ENCODE peak calls at places on chromosomes 13 and 19, in four cellular contexts. S, A, H and D are unnamed samples. For H3K4me1, the result is how much of the 10 kb centered on the place peaks cover.

GRCh38 chr13:73708393-73708985 is 425.7 kb downstream of the KLF12 start:
- DNase-seq in A (peak), H (peak), S (peak), D (peak)

GRCh38 chr13:38582133-38582532 is 104.7 kb upstream of the FREM2 start:
- DNase-seq in H (peak), S (no peak), A (no peak), D (no peak)

GRCh38 chr19:12772323-12772722 is 3.0 kb downstream of the HOOK2 start:
- DNase-seq in A (no peak), S (no peak), H (no peak), D (no peak)

GRCh38 chr19:54376610-54377009 is 11.9 kb upstream of the LAIR1 start:
- DNase-seq in S (no peak), A (no peak), H (no peak), D (no peak)

GRCh38 chr13:58946274-58946673 is 1217.5 kb downstream of the DIAPH3 start:
- DNase-seq in H (no peak), S (no peak), A (no peak), D (no peak)

GRCh38 chr13:54183728-54184127 is 1155.1 kb downstream of the OLFM4 start:
- DNase-seq in H (no peak), S (no peak), A (no peak), D (no peak)

GRCh38 chr13:66795636-66796035 is 434.5 kb downstream of the PCDH9 start:
- DNase-seq in S (no peak), A (no peak), H (no peak), D (no peak)

GRCh38 chr19:16853066-16853465 is 23.9 kb downstream of the SIN3B start:
- DNase-seq in H (no peak), A (no peak), S (no peak), D (no peak)

GRCh38 chr19:2949939-2950285 is 5.1 kb upstream of the ZNF77 start:
- DNase-seq in H (no peak), S (no peak), A (peak), D (no peak)

GRCh38 chr13:41568143-41568989 is 111.0 kb downstream of the RGCC start:
- DNase-seq in S (no peak), A (no peak), H (no peak), D (no peak)

GRCh38 chr13:64912141-64912540 is 2318.0 kb downstream of the PCDH9 start:
- DNase-seq in S (no peak), H (no peak), A (no peak), D (no peak)

GRCh38 chr19:45455707-45456499 is 11.9 kb upstream of the FOSB start:
- DNase-seq in A (peak), S (peak), H (peak), D (peak)

GRCh38 chr13:80312967-80313366 is 28.0 kb downstream of the SPRY2 start:
- DNase-seq in S (no peak), A (no peak), H (no peak), D (no peak)

GRCh38 chr19:31054430-31054829 is 294.8 kb downstream of the TSHZ3 start:
- DNase-seq in S (no peak), H (peak), A (peak), D (peak)

GRCh38 chr19:47436712-47437401 is 17.5 kb upstream of the MEIS3 start:
- DNase-seq in A (peak), S (peak), H (peak), D (peak)

GRCh38 chr19:3136684-3137055 is 837 bp downstream of the GNA15 start:
- DNase-seq in S (no peak), H (peak), A (no peak), D (no peak)

GRCh38 chr19:34692541-34692940 is 15.1 kb downstream of the ZNF302 start:
- DNase-seq in H (no peak), S (no peak), A (no peak), D (no peak)

GRCh38 chr19:12664406-12665280 is 1.9 kb downstream of the MAN2B1 start:
- DNase-seq in H (no peak), A (no peak), S (no peak), D (no peak)

GRCh38 chr19:33306191-33306590 is 3.9 kb upstream of the CEBPA start:
- DNase-seq in H (no peak), A (no peak), S (no peak), D (no peak)

GRCh38 chr13:41837668-41838067 is 123.2 kb downstream of the VWA8 start:
- DNase-seq in H (no peak), S (no peak), A (no peak), D (no peak)

GRCh38 chr13:59531571-59532091 is 632.1 kb downstream of the DIAPH3 start:
- DNase-seq in A (peak), H (peak), S (no peak), D (peak)

GRCh38 chr13:38685974-38686571 is 804 bp upstream of the FREM2 start:
- DNase-seq in A (no peak), S (no peak), H (no peak), D (peak)

GRCh38 chr13:79508224-79508961 is 27.4 kb downstream of the NDFIP2 start:
- DNase-seq in H (no peak), S (no peak), A (no peak), D (no peak)

GRCh38 chr13:99760456-99760855 is 211.1 kb downstream of the ZIC5 start:
- DNase-seq in A (no peak), S (no peak), H (no peak), D (no peak)

GRCh38 chr19:21532904-21533303 is 27.5 kb downstream of the ZNF429 start:
- DNase-seq in S (no peak), A (no peak), H (no peak), D (no peak)

GRCh38 chr19:17725422-17726078 is 6.3 kb downstream of the MAP1S start:
- DNase-seq in A (no peak), S (no peak), H (no peak), D (no peak)

GRCh38 chr19:19599190-19599535 is 19.3 kb downstream of the PBX4 start:
- DNase-seq in H (no peak), A (no peak), S (no peak), D (no peak)

GRCh38 chr13:45949161-45949560 is 97.6 kb upstream of the SIAH3 start:
- DNase-seq in H (no peak), A (no peak), S (no peak), D (no peak)

GRCh38 chr13:80224468-80224867 is 116.5 kb downstream of the SPRY2 start:
- DNase-seq in S (no peak), A (no peak), H (no peak), D (no peak)

GRCh38 chr13:20525144-20525600 is 485 bp downstream of the CRYL1 start:
- DNase-seq in S (peak), A (peak), H (peak), D (peak)

GRCh38 chr13:100301418-100301817 is 212.5 kb downstream of the PCCA start:
- DNase-seq in S (no peak), A (no peak), H (no peak), D (peak)

GRCh38 chr19:50647879-50648615 is 1.2 kb upstream of the C19orf81 start:
- DNase-seq in A (no peak), H (no peak), S (no peak), D (no peak)

GRCh38 chr13:59776924-59777690 is 386.6 kb downstream of the DIAPH3 start:
- DNase-seq in A (no peak), H (no peak), S (no peak), D (no peak)

GRCh38 chr19:18457478-18458331 is 19.8 kb upstream of the ISYNA1 start:
- DNase-seq in S (no peak), A (no peak), H (no peak), D (no peak)

GRCh38 chr13:76711515-76712182 is 174.6 kb downstream of the KCTD12 start:
- DNase-seq in H (no peak), S (no peak), A (no peak), D (no peak)

GRCh38 chr13:103878891-103879605 is 812.8 kb upstream of the SLC10A2 start:
- DNase-seq in A (no peak), S (no peak), H (no peak), D (no peak)

GRCh38 chr19:6589711-6590457 is 1.1 kb downstream of the CD70 start:
- DNase-seq in H (no peak), A (no peak), S (no peak), D (no peak)
- H3K4me3 ChIP-seq in H (no peak), A (peak), S (peak), D (no peak)

GRCh38 chr19:1156305-1156801 is 17.7 kb downstream of the SBNO2 start:
- DNase-seq in H (no peak), A (no peak), S (no peak), D (no peak)

GRCh38 chr19:1157931-1158884 is 15.9 kb downstream of the SBNO2 start:
- DNase-seq in H (no peak), S (no peak), A (no peak), D (no peak)

GRCh38 chr19:1155352-1156304 is 18.4 kb downstream of the SBNO2 start:
- DNase-seq in S (no peak), H (no peak), A (no peak), D (no peak)

GRCh38 chr19:1158885-1159448 is 15.1 kb downstream of the SBNO2 start:
- DNase-seq in A (no peak), S (no peak), H (no peak), D (no peak)

GRCh38 chr19:1156830-1157615 is 17.0 kb downstream of the SBNO2 start:
- DNase-seq in S (no peak), H (no peak), A (no peak), D (no peak)
- H3K4me1 ChIP-seq in S (under half), H (under half), A (half or more), D (under half)

GRCh38 chr19:15374105-15374651 is 5.4 kb downstream of the AKAP8 start:
- DNase-seq in H (no peak), S (no peak), A (no peak), D (no peak)

GRCh38 chr19:15373644-15374043 is 5.9 kb downstream of the AKAP8 start:
- DNase-seq in A (no peak), S (no peak), H (no peak), D (no peak)

GRCh38 chr19:15372891-15373301 is 6.7 kb downstream of the AKAP8 start:
- DNase-seq in A (no peak), H (no peak), S (no peak), D (no peak)

GRCh38 chr19:15372470-15372869 is 7.1 kb downstream of the AKAP8 start:
- DNase-seq in A (no peak), S (no peak), H (no peak), D (no peak)

DNA sequence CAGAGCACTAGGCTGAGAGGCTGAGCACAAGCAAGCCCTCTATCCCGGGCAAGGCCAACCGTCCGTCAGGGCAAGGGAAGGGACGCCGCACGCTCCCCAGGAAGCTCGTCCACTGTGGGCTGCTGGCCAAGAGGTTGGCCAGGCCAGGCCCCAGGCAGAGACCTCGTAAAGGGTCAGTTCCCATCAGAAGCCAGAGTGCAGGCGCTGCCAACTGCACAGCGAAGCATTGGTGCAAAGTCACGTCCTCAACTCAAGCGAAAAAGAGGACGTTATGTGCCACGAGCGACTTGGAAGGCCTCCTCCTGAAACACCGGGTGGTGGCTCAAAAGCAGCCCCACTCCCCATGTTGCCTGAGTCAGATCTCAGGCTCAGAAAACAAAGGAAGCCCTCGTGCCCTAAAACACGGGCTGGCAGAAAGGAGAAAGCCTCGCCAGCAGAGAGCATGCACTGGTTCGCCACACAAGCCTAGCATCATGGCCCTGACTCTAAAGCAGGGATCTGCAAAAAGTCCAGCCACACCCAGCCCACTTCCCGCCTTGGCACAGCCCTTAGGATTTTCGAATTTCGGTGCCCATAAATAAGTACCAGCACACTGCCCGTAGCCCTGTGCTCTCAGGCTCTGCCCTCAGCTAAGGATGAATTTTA is 4.7 kb downstream of the AKAP8 start:
- DNase-seq in H (no peak), A (no peak), S (no peak), D (peak)
- H3K4me3 ChIP-seq in H (no peak), A (no peak), S (no peak), D (no peak)

DNA sequence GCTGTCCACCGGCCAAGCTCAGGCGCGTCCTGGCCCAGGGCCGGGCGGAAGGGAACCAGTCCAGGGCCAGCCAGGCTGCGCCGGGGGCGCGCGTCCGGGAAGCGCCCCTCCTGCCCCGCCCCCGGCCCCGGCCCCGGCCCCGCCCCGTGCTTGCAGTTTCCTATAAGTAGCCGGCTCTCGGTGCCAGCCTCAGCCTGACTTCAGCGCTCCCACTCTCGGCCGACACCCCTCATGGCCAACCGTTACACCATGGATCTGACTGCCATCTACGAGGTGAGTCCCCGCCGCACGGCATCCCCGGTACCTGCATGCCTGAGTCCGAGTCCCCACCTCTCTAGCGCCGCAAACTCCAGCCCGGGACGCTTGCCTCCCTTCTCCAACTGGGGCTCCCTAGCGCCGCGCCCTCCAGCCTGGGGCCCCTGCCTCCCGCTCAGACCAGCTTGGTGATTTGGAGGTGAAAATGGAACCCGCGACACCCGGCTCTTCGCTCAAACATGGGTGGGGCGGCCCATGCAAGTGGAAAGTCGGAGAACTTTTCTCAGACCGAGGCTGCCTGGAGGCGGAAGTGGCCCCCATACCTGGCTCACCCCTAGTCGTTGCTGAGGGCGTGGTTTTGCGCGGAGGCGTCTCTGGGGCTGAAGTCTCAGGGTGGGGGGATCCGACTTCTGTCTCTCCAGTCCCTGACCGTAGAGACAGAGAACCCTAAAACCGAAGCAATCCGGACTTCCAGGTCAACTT is at the start of gene ZFP36:
- DNase-seq in H (peak), A (peak), S (peak), D (peak)
- H3K4me1 ChIP-seq in H (under half), A (half or more), S (half or more), D (under half)

GRCh38 chr13:112984954-112985802 is 16.2 kb downstream of the MCF2L start:
- DNase-seq in S (no peak), H (peak), A (peak), D (no peak)

GRCh38 chr13:112984501-112984900 is 15.5 kb downstream of the MCF2L start:
- DNase-seq in S (no peak), A (no peak), H (no peak), D (no peak)

GRCh38 chr13:112982281-112983041 is 13.4 kb downstream of the MCF2L start:
- DNase-seq in A (no peak), S (no peak), H (no peak), D (no peak)

GRCh38 chr13:112983042-112983305 is 14.0 kb downstream of the MCF2L start:
- DNase-seq in A (no peak), S (no peak), H (no peak), D (no peak)

DNA sequence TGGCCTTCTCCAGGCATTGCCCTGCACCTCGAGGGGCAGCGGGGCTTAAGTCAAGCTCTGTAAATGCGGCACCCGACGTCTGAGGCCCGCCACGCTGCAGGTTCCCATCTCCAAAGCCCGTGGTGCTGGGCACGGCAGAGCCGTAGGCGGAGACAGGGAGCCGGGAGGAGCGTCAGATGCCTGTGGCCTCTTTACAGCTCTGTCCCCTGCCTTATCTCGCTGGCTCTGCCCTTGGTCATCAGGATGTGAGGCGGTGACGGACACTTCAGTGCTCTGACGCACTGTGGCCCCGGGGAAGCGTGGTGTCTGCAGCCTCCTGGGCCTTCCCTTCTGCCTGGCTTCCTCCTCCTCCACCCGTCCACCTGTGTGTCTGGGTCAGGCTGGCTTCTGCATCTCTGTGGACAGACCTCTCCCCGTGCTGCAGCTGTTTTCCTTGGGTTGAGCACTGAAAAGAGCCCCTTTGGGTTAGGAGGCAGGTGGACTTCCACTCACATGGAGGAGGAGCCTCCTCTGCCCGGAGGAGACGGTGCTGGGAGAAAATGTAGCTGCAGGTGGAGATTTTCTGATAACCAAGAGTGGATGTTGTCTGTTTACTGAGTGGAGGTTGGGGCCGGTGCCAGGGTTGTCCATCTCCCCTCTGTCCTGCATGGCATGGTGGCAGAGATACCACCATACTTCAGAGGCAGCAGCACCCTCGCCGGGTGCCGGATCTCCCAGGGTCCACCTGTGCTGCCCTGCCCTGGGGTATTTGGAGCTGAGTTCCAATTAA is 14.6 kb downstream of the MCF2L start:
- DNase-seq in S (no peak), A (no peak), H (no peak), D (no peak)
- H3K4me3 ChIP-seq in S (no peak), A (no peak), H (no peak), D (no peak)

DNA sequence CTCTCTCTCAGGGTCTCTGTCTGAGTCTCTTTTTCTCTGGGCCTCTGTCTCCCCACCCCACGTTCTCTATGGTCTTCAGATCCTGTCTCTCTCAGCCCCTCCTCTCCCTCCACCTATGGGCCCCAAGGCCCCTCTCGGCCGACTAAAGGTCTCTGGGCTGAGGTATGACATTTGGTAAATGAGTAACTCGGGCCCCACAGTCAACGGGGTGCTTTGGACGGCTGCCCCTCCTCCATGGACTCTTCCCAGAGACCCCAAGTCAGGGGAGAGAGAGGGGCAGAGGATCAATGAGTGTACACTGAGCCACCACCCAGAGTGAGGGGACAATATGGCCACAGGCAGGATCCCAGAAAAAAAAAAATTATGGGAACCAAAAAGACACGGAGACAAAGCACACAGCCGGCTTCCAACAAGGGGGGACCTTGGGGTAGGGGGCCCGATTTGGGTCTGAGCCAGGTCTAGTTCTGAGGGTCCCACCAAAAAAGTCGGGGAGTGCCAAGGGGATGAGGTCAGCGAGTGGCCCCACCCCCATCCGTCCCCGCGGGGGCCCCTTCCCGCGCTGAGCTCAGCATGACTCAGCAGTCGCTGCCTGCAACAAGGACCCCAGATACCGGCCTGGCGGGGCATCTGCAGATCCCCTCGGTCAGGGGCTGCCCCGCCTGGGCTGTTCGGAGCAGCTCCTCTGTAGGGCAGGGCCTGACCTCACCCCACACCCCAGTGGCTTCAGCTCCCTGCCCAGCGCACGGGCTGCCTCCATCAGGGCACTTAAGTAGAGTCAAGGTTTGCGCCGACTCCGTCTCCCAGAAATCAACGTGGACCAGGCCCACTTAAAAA is 1.5 kb upstream of the FTL start:
- DNase-seq in A (peak), S (no peak), H (peak), D (peak)
- H3K4me1 ChIP-seq in A (half or more), S (under half), H (under half), D (under half)